ENCODE peak calls at places on chromosome 14, in six cellular contexts. E, I, U, A, M and H are unnamed samples.

GRCh38 chr14:73696466-73697390 is 17.5 kb downstream of the PNMA1 start:
- DNase-seq in E (no peak), I (no peak), U (no peak), A (no peak), M (no peak), H (peak; percentile 77)

GRCh38 chr14:22418631-22419030 is 170.4 kb downstream of the DAD1 start:
- DNase-seq in E (no peak), I (no peak), U (no peak), A (no peak), M (no peak), H (no peak)

GRCh38 chr14:91330846-91331245 is 86.3 kb upstream of the GPR68 start:
- DNase-seq in E (no peak), I (no peak), U (no peak), A (no peak), M (no peak), H (peak; percentile 53)

GRCh38 chr14:38777401-38777800 is 325.6 kb downstream of the SEC23A start:
- DNase-seq in E (no peak), I (no peak), U (no peak), A (no peak), M (no peak), H (no peak)

GRCh38 chr14:54451961-54452360 is 10.8 kb upstream of the CNIH1 start:
- DNase-seq in E (no peak), I (no peak), U (no peak), A (no peak), M (no peak), H (no peak)

GRCh38 chr14:32134448-32135070 is 57.5 kb downstream of the ARHGAP5 start:
- DNase-seq in E (no peak), I (no peak), U (peak; percentile 26), A (no peak), M (no peak), H (no peak)

GRCh38 chr14:53741379-53742225 is 215.0 kb downstream of the BMP4 start:
- DNase-seq in E (no peak), I (no peak), U (no peak), A (no peak), M (no peak), H (no peak)

GRCh38 chr14:64714432-64715025 is 10.3 kb downstream of the PLEKHG3 start:
- DNase-seq in E (no peak), I (no peak), U (no peak), A (no peak), M (peak; percentile 8), H (no peak)

GRCh38 chr14:77041837-77042557 is 13.5 kb upstream of the IRF2BPL start:
- DNase-seq in E (no peak), I (peak; percentile 91), U (peak; percentile 73), A (peak; percentile 8), M (peak; percentile 75), H (no peak)

GRCh38 chr14:89941830-89942377 is 12.6 kb downstream of the EFCAB11 start:
- DNase-seq in E (no peak), I (no peak), U (no peak), A (no peak), M (no peak), H (no peak)

GRCh38 chr14:77498120-77498979 is at the start of gene ISM2:
- DNase-seq in E (peak; percentile 80), I (no peak), U (no peak), A (peak; percentile 72), M (no peak), H (no peak)

GRCh38 chr14:101836131-101836530 is 74.6 kb downstream of the PPP2R5C start:
- DNase-seq in E (no peak), I (no peak), U (no peak), A (no peak), M (peak; percentile 58), H (no peak)

GRCh38 chr14:34043627-34044372 is 92.9 kb upstream of the EGLN3 start:
- DNase-seq in E (no peak), I (no peak), U (peak; percentile 90), A (no peak), M (no peak), H (no peak)

GRCh38 chr14:53365516-53366130 is 212.5 kb upstream of the DDHD1 start:
- DNase-seq in E (no peak), I (no peak), U (no peak), A (no peak), M (no peak), H (no peak)

GRCh38 chr14:90453401-90453951 is 56.6 kb downstream of the CALM1 start:
- DNase-seq in E (no peak), I (no peak), U (peak; percentile 46), A (peak; percentile 18), M (peak; percentile 45), H (no peak)

GRCh38 chr14:41549821-41550597 is 56.7 kb upstream of the LRFN5 start:
- DNase-seq in E (no peak), I (no peak), U (no peak), A (peak; percentile 2), M (no peak), H (no peak)

GRCh38 chr14:63952933-63953437 is 100.2 kb downstream of the SYNE2 start:
- DNase-seq in E (no peak), I (no peak), U (no peak), A (no peak), M (no peak), H (no peak)

GRCh38 chr14:32450919-32451675 is 122.0 kb downstream of the AKAP6 start:
- DNase-seq in E (no peak), I (no peak), U (no peak), A (no peak), M (no peak), H (no peak)

GRCh38 chr14:69570836-69571330 is 3.8 kb downstream of the CCDC177 start:
- DNase-seq in E (no peak), I (no peak), U (no peak), A (no peak), M (no peak), H (no peak)

GRCh38 chr14:104676694-104677505 is 12.5 kb upstream of the INF2 start:
- DNase-seq in E (peak; percentile 56), I (no peak), U (peak; percentile 60), A (peak; percentile 49), M (no peak), H (no peak)
- H3K4me3 ChIP-seq in E (peak overlapping the region; percentile 49), I (peak overlapping the region; percentile 60), U (peak overlapping the region; percentile 59), A (no peak overlapping the region), M (peak overlapping the region; percentile 72), H (no peak overlapping the region)

GRCh38 chr14:92690171-92691011 is 58.0 kb downstream of the LGMN start:
- DNase-seq in E (no peak), I (peak; percentile 10), U (no peak), A (peak; percentile 69), M (no peak), H (peak; percentile 35)

GRCh38 chr14:92687681-92688433 is 60.6 kb downstream of the LGMN start:
- DNase-seq in E (peak; percentile 76), I (no peak), U (no peak), A (peak; percentile 61), M (no peak), H (no peak)

GRCh38 chr14:92686411-92686762 is 62.0 kb downstream of the LGMN start:
- DNase-seq in E (no peak), I (no peak), U (no peak), A (no peak), M (no peak), H (no peak)

GRCh38 chr14:92686763-92687427 is 61.5 kb downstream of the LGMN start:
- DNase-seq in E (peak; percentile 92), I (peak; percentile 13), U (peak; percentile 51), A (peak; percentile 84), M (peak; percentile 78), H (peak; percentile 46)

DNA sequence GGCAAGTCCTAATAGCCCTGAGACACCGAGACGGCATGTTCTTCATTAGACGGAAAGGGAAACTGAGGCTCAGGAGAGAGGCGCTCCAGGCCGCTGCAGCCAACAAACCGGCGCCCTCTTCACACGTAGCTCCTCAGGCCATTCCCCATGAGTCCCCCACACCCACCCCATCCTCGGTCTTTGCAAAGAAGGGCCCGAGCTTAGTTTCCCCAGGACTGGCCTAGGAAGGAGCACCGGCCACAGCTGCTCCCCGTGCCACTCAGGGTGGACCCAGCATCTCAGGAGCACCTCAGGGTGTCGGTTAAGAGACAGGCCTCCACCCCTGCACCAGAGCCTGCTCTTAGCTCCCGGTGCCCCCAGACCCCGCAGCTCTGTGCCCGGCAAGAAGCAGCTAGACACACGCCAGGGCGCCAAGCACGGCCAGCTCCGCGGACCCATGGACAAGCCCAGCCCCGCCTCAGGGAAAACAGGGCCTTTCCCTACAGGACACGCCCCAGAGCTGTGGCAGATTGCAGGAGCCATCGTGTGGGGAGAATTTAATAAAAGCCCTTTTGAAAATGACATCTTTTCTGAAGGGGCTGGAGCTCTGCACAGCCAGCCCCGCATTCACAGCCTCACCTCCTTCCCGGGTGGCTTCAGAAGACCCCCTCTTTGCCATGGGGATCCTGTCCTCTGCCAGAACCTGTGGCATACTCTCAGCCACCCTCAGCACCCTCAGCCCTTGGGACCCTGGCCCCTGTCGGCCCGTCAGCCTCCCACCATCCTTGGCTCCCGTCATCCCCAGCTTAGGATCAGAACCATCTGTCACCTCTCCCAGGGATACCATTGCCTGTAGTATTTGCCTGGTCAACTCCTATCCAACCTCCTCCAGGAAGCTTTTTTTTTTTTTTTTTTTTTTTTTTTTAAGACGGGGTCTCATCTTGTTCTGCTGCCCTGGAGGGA is 59.7 kb downstream of the LGMN start:
- DNase-seq in E (no peak), I (no peak), U (no peak), A (no peak), M (no peak), H (no peak)
- H3K27ac ChIP-seq in E (no peak overlapping the region), I (no peak overlapping the region), U (no peak overlapping the region), A (no peak overlapping the region), M (no peak overlapping the region), H (no peak overlapping the region)

GRCh38 chr14:95877633-95878032 is 1.0 kb downstream of the TUNAR start:
- DNase-seq in E (no peak), I (no peak), U (no peak), A (no peak), M (no peak), H (no peak)
- H3K27me3 ChIP-seq in E (peaks cover 31% of the 10 kb centered on the region), I (peaks cover 26% of the 10 kb centered on the region), U (peaks cover 3% of the 10 kb centered on the region), A (peaks cover 56% of the 10 kb centered on the region), M (no peaks in the 10 kb centered on the region), H (peaks cover 5% of the 10 kb centered on the region)

GRCh38 chr14:99602788-99603415 is 1.1 kb downstream of the CCDC85C start:
- DNase-seq in E (peak; percentile 50), I (no peak), U (no peak), A (peak; percentile 42), M (no peak), H (no peak)

GRCh38 chr14:99602054-99602787 is 1.8 kb downstream of the CCDC85C start:
- DNase-seq in E (peak; percentile 30), I (no peak), U (no peak), A (peak; percentile 41), M (no peak), H (no peak)

GRCh38 chr14:99599440-99599839 is 4.6 kb downstream of the CCDC85C start:
- DNase-seq in E (no peak), I (no peak), U (no peak), A (no peak), M (no peak), H (no peak)

GRCh38 chr14:99600232-99600888 is 3.6 kb downstream of the CCDC85C start:
- DNase-seq in E (no peak), I (no peak), U (no peak), A (no peak), M (no peak), H (no peak)

DNA sequence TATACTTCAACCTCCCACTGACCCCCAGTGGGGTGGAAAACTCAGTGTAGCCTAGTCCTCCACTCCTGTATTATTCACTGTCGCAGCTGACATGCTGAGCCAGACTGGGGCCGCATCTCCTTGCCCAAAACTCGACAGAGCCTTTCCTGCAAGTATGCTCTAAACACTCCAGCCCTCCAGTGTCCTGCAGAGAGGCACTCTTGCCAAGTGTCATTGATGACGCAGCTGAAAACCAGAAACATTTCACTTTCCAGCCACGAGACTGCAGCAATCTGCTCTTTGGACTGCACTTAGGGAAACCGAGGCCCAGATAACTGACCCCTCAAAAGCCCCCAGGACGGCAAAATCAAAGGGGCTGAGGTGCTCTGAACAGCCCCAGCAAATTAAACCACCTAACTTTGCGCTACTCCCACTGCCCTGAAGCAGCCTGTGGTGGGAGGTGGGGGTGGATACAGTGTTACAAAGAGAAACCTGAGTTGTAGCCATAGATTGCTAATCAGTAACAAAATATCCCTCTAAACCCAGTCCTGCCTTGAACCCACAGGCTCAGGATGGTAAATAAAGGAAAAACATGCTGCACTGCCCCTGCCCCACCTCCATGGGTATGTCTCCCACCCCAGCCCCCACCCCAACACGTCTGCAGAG is 2.6 kb downstream of the CCDC85C start:
- DNase-seq in E (no peak), I (no peak), U (no peak), A (peak; percentile 40), M (no peak), H (no peak)
- H3K4me3 ChIP-seq in E (peak overlapping the region; percentile 73), I (peak overlapping the region; percentile 63), U (no peak overlapping the region), A (peak overlapping the region; percentile 50), M (peak overlapping the region; percentile 61), H (no peak overlapping the region)